ENCODE peak calls at places on chromosomes 11 and 22, in six cellular contexts. Q is adrenal gland, Z is body of pancreas, W is neural progenitor cell, E is heart left ventricle, I is PC-3. M is an unnamed sample. For H3K9me3, the result is how much of the 10 kb centered on the place peaks cover.

GRCh38 chr11:65288706-65289536 is 25.7 kb upstream of the CDC42EP2 start:
- DNase-seq in Q (no peak), Z (peak), W (no peak), E (peak), I (no peak), M (no peak)

GRCh38 chr11:106278391-106278790 is 200.9 kb downstream of the AASDHPPT start:
- DNase-seq in Q (no peak), Z (no peak), W (no peak), E (no peak), I (no peak), M (no peak)

GRCh38 chr11:64802370-64803162 is 448 bp downstream of the MAP4K2 start:
- DNase-seq in Q (no peak), Z (no peak), W (no peak), E (no peak), I (no peak), M (peak)

GRCh38 chr11:68584097-68584496 is 100.2 kb upstream of the GAL start:
- DNase-seq in Q (peak), Z (peak), W (peak), E (peak), I (peak), M (peak)

GRCh38 chr11:77345621-77346020 is 44.1 kb upstream of the GDPD4 start:
- DNase-seq in Q (no peak), Z (no peak), W (no peak), E (no peak), I (no peak), M (no peak)

GRCh38 chr11:18012314-18012905 is 437 bp downstream of the SERGEF start:
- DNase-seq in Q (peak), Z (peak), W (no peak), E (peak), I (peak), M (peak)

GRCh38 chr11:76944225-76944624 is 83.5 kb downstream of the ACER3 start:
- DNase-seq in Q (no peak), Z (no peak), W (no peak), E (no peak), I (no peak), M (no peak)

GRCh38 chr22:38741166-38741565 is 14.6 kb downstream of the SUN2 start:
- DNase-seq in Q (no peak), Z (no peak), W (no peak), E (peak), I (no peak), M (no peak)

GRCh38 chr11:78414321-78415051 is 3.1 kb downstream of the GAB2 start:
- DNase-seq in Q (no peak), Z (no peak), W (no peak), E (no peak), I (peak), M (no peak)

GRCh38 chr11:35523351-35523768 is 2.1 kb downstream of the PAMR1 start:
- DNase-seq in Q (no peak), Z (no peak), W (no peak), E (no peak), I (no peak), M (no peak)

GRCh38 chr11:28476053-28476452 is 367.9 kb downstream of the METTL15 start:
- DNase-seq in Q (no peak), Z (no peak), W (no peak), E (peak), I (no peak), M (no peak)

GRCh38 chr11:15769203-15769602 is 587.1 kb downstream of the SOX6 start:
- DNase-seq in Q (no peak), Z (peak), W (no peak), E (no peak), I (peak), M (peak)

GRCh38 chr11:18731427-18731826 is 5.4 kb upstream of the IGSF22 start:
- DNase-seq in Q (no peak), Z (no peak), W (no peak), E (no peak), I (no peak), M (no peak)

GRCh38 chr11:118139578-118139977 is 13.0 kb downstream of the SCN4B start:
- DNase-seq in Q (no peak), Z (no peak), W (no peak), E (no peak), I (no peak), M (no peak)

GRCh38 chr11:17563961-17564686 is 17.1 kb downstream of the OTOG start:
- DNase-seq in Q (no peak), Z (no peak), W (no peak), E (no peak), I (no peak), M (peak)

GRCh38 chr11:44332665-44333064 is 22.7 kb upstream of the ALX4 start:
- DNase-seq in Q (no peak), Z (no peak), W (no peak), E (no peak), I (no peak), M (no peak)

GRCh38 chr11:18987454-18988231 is 48.4 kb upstream of the MRGPRX1 start:
- DNase-seq in Q (no peak), Z (no peak), W (no peak), E (no peak), I (peak), M (no peak)

GRCh38 chr22:48711031-48711431 is 1116.6 kb downstream of the BRD1 start:
- DNase-seq in Q (no peak), Z (no peak), W (no peak), E (no peak), I (no peak), M (no peak)

GRCh38 chr11:104538313-104538712 is 359.9 kb downstream of the CASP12 start:
- DNase-seq in Q (no peak), Z (no peak), W (no peak), E (no peak), I (no peak), M (no peak)

GRCh38 chr11:82883853-82884252 is 16.4 kb downstream of the PRCP start:
- DNase-seq in Q (no peak), Z (no peak), W (no peak), E (peak), I (no peak), M (no peak)

GRCh38 chr11:118911113-118911879 is 14.4 kb downstream of the BCL9L start:
- DNase-seq in Q (peak), Z (peak), W (peak), E (peak), I (peak), M (peak)

GRCh38 chr11:69209421-69209820 is 53.7 kb downstream of the SMIM38 start:
- DNase-seq in Q (no peak), Z (peak), W (no peak), E (no peak), I (no peak), M (no peak)

GRCh38 chr22:32880906-32881596 is 79.5 kb downstream of the TIMP3 start:
- DNase-seq in Q (peak), Z (peak), W (no peak), E (peak), I (no peak), M (peak)

GRCh38 chr22:31569126-31569525 is 72.8 kb downstream of the SFI1 start:
- DNase-seq in Q (no peak), Z (no peak), W (no peak), E (no peak), I (no peak), M (no peak)

GRCh38 chr22:19933328-19934241 is 8.0 kb upstream of the COMT start:
- DNase-seq in Q (no peak), Z (no peak), W (no peak), E (no peak), I (no peak), M (no peak)

GRCh38 chr22:44901301-44901700 is 108.5 kb downstream of the PHF21B start:
- DNase-seq in Q (no peak), Z (no peak), W (no peak), E (no peak), I (no peak), M (no peak)

GRCh38 chr11:20093775-20094174 is 66.5 kb downstream of the DBX1 start:
- DNase-seq in Q (no peak), Z (no peak), W (peak), E (no peak), I (no peak), M (no peak)

GRCh38 chr11:11036185-11037161 is 178.6 kb upstream of the ZBED5 start:
- DNase-seq in Q (peak), Z (peak), W (peak), E (no peak), I (peak), M (peak)

GRCh38 chr11:75337195-75337654 is 14.2 kb downstream of the ARRB1 start:
- DNase-seq in Q (peak), Z (no peak), W (no peak), E (no peak), I (peak), M (no peak)

GRCh38 chr22:21044931-21045584 is 688 bp upstream of the LRRC74B start:
- DNase-seq in Q (peak), Z (no peak), W (peak), E (peak), I (peak), M (no peak)

GRCh38 chr11:737366-737765 is 9.9 kb upstream of the TALDO1 start:
- DNase-seq in Q (no peak), Z (no peak), W (no peak), E (no peak), I (no peak), M (no peak)

GRCh38 chr22:50544078-50544745 is 1.5 kb upstream of the KLHDC7B start:
- DNase-seq in Q (peak), Z (peak), W (peak), E (peak), I (no peak), M (peak)

DNA sequence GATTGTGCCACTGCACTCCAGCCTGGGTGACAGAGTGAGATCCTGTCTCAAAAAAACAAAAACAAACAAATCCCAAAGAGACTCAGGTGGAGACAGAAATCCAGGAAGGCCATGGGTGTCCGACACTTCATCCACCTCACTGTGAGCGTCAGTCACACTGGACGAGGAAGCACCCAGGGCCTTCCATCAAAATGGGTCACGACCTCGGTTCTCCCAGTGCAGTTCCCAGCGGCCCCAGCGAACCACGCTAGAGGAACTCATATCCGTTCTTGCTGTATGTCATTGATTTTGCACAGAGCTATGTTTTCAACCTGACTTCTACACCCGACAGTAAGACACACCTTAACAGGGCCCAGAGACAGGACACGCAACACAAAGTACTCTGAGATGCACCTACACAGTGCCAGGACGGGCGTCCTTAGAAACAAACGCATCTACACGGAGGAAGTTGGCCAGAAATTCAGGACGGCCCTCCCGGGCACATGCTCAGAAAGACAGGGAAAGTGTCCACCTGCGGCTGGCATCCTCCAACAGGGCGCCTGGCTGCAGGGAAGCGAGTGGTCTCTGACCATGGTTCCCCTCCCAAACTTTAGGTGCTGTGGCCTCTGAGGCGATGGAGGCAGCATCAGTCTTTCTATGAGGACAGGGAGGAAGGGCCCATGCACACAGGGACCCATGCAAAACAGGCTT is 410.5 kb downstream of the CTTN start:
- DNase-seq in Q (no peak), Z (no peak), W (no peak), E (no peak), I (no peak), M (no peak)
- H3K9me3 ChIP-seq in Q (under half), Z (under half), W (under half), E (under half), I (under half), M (under half)

GRCh38 chr11:90391756-90392155 is 168.9 kb upstream of the CHORDC1 start:
- DNase-seq in Q (no peak), Z (no peak), W (no peak), E (no peak), I (no peak), M (no peak)
- TF ChIP-seq CTCF in Q (no peak), Z (no peak), W (no peak), E (no peak), I (no peak), M (no peak)

DNA sequence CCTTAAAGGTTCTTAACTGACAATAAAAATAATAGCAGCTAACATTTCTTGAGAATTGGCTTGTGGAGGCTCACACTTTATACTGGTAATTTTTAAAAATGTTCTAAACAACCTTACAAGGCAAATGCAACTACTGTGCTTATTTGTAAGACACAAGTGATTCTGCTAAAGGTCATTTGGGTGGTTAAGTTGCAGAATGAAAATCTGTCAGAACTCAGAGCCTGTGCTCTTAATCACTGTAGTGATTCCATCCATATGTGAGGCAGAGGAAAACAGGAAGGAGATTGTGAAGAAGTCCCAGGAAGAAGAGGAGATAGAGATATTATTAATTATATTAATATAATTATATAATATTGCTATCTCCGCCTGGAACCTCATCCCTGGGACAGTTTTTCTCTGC is 59.0 kb upstream of the RRAS2 start:
- DNase-seq in Q (no peak), Z (no peak), W (no peak), E (no peak), I (no peak), M (no peak)
- H3K27ac ChIP-seq in Q (no peak), Z (no peak), W (no peak), E (no peak), I (no peak), M (no peak)

GRCh38 chr11:33059331-33060007 is 20.1 kb downstream of the TCP11L1 start:
- DNase-seq in Q (no peak), Z (no peak), W (no peak), E (no peak), I (peak), M (no peak)
- H3K9me3 ChIP-seq in Q (under half), Z (under half), W (under half), E (under half), I (under half), M (under half)

DNA sequence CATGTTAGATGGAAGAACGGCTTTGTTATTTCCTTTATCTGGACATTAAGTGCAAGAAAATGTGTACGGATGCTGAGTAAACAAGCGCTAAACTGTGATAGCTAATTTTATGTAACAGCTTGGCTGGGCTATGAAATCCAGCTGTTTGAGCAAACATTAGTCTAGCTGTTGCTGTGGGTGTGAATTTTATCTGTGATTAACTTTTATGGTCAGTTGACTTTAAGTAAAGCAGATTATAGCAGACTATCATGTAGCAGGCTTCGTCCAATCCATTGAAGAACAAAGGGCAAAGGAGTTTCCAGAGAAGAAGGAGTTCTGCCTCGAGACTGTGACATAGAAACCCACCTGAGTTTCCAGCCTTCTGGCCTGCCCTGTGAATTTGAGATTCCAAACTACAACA is 14.0 kb downstream of the OR8A1 start:
- DNase-seq in Q (no peak), Z (no peak), W (no peak), E (no peak), I (no peak), M (no peak)
- TF ChIP-seq CTCF in Q (no peak), Z (no peak), W (no peak), E (no peak), I (no peak), M (no peak)

M was measured in colonic mucosa.